ENCODE peak calls at places on chromosome X, in seven cellular contexts. One of them, this sample, is unnamed.

GRCh38 chrX:119541188-119541587 is 24.0 kb downstream of the STEEP1 start:
- DNase-seq in HTR-8/SVneo: peak; percentile 44
- DNase-seq in T-helper 17 cell: no peak
- DNase-seq in activated gamma-delta T cell treated with Interleukin-2 at 50 U/mL for 16 hours: no peak
- DNase-seq in glutamatergic neuron: no peak
- DNase-seq in transverse colon: no peak
- DNase-seq in T-helper 9 cell: no peak
- DNase-seq in this sample: no peak

GRCh38 chrX:31993635-31994034 is 921.8 kb upstream of the FTHL17 start:
- DNase-seq in HTR-8/SVneo: no peak
- DNase-seq in T-helper 17 cell: no peak
- DNase-seq in activated gamma-delta T cell treated with Interleukin-2 at 50 U/mL for 16 hours: no peak
- DNase-seq in glutamatergic neuron: no peak
- DNase-seq in transverse colon: no peak
- DNase-seq in T-helper 9 cell: no peak
- DNase-seq in this sample: no peak

GRCh38 chrX:110675866-110676265 is 119.8 kb downstream of the CHRDL1 start:
- DNase-seq in HTR-8/SVneo: no peak
- DNase-seq in T-helper 17 cell: no peak
- DNase-seq in activated gamma-delta T cell treated with Interleukin-2 at 50 U/mL for 16 hours: no peak
- DNase-seq in glutamatergic neuron: no peak
- DNase-seq in transverse colon: no peak
- DNase-seq in T-helper 9 cell: no peak
- DNase-seq in this sample: no peak

GRCh38 chrX:70046978-70047377 is 2.8 kb downstream of the AWAT2 start:
- DNase-seq in HTR-8/SVneo: no peak
- DNase-seq in T-helper 17 cell: no peak
- DNase-seq in activated gamma-delta T cell treated with Interleukin-2 at 50 U/mL for 16 hours: no peak
- DNase-seq in glutamatergic neuron: no peak
- DNase-seq in transverse colon: no peak
- DNase-seq in T-helper 9 cell: no peak
- DNase-seq in this sample: no peak

GRCh38 chrX:85244411-85245210 is 820 bp downstream of the ZNF711 start:
- DNase-seq in HTR-8/SVneo: no peak
- DNase-seq in T-helper 17 cell: no peak
- DNase-seq in activated gamma-delta T cell treated with Interleukin-2 at 50 U/mL for 16 hours: no peak
- DNase-seq in glutamatergic neuron: peak; percentile 28
- DNase-seq in transverse colon: no peak
- DNase-seq in T-helper 9 cell: no peak
- DNase-seq in this sample: no peak

GRCh38 chrX:106906361-106906760 is 3.2 kb upstream of the RIPPLY1 start:
- DNase-seq in HTR-8/SVneo: no peak
- DNase-seq in T-helper 17 cell: no peak
- DNase-seq in activated gamma-delta T cell treated with Interleukin-2 at 50 U/mL for 16 hours: no peak
- DNase-seq in glutamatergic neuron: no peak
- DNase-seq in transverse colon: no peak
- DNase-seq in T-helper 9 cell: no peak
- DNase-seq in this sample: no peak

GRCh38 chrX:3549442-3549875 is 164.0 kb downstream of the PRKX start:
- DNase-seq in HTR-8/SVneo: peak; percentile 11
- DNase-seq in T-helper 17 cell: no peak
- DNase-seq in activated gamma-delta T cell treated with Interleukin-2 at 50 U/mL for 16 hours: no peak
- DNase-seq in glutamatergic neuron: peak; percentile 17
- DNase-seq in transverse colon: no peak
- DNase-seq in T-helper 9 cell: no peak
- DNase-seq in this sample: no peak

GRCh38 chrX:12977761-12978204 is 2.9 kb downstream of the TMSB4X start:
- DNase-seq in HTR-8/SVneo: no peak
- DNase-seq in T-helper 17 cell: no peak
- DNase-seq in activated gamma-delta T cell treated with Interleukin-2 at 50 U/mL for 16 hours: no peak
- DNase-seq in glutamatergic neuron: no peak
- DNase-seq in transverse colon: no peak
- DNase-seq in T-helper 9 cell: no peak
- DNase-seq in this sample: no peak

GRCh38 chrX:122046226-122046625 is 998.8 kb downstream of the GLUD2 start:
- DNase-seq in HTR-8/SVneo: no peak
- DNase-seq in T-helper 17 cell: no peak
- DNase-seq in activated gamma-delta T cell treated with Interleukin-2 at 50 U/mL for 16 hours: no peak
- DNase-seq in glutamatergic neuron: no peak
- DNase-seq in transverse colon: no peak
- DNase-seq in T-helper 9 cell: no peak
- DNase-seq in this sample: no peak

GRCh38 chrX:96002401-96002800 is 682.2 kb upstream of the DIAPH2 start:
- DNase-seq in HTR-8/SVneo: no peak
- DNase-seq in T-helper 17 cell: no peak
- DNase-seq in activated gamma-delta T cell treated with Interleukin-2 at 50 U/mL for 16 hours: no peak
- DNase-seq in glutamatergic neuron: no peak
- DNase-seq in transverse colon: no peak
- DNase-seq in T-helper 9 cell: no peak
- DNase-seq in this sample: no peak

GRCh38 chrX:149314031-149314430 is 191.1 kb downstream of the IDS start:
- DNase-seq in HTR-8/SVneo: no peak
- DNase-seq in T-helper 17 cell: no peak
- DNase-seq in activated gamma-delta T cell treated with Interleukin-2 at 50 U/mL for 16 hours: no peak
- DNase-seq in glutamatergic neuron: no peak
- DNase-seq in transverse colon: no peak
- DNase-seq in T-helper 9 cell: no peak
- DNase-seq in this sample: no peak

GRCh38 chrX:107574054-107574683 is 54.1 kb upstream of the PRPS1 start:
- DNase-seq in HTR-8/SVneo: no peak
- DNase-seq in T-helper 17 cell: no peak
- DNase-seq in activated gamma-delta T cell treated with Interleukin-2 at 50 U/mL for 16 hours: no peak
- DNase-seq in glutamatergic neuron: no peak
- DNase-seq in transverse colon: no peak
- DNase-seq in T-helper 9 cell: no peak
- DNase-seq in this sample: no peak

GRCh38 chrX:39667191-39667590 is 430.6 kb downstream of the BCOR start:
- DNase-seq in HTR-8/SVneo: no peak
- DNase-seq in T-helper 17 cell: no peak
- DNase-seq in activated gamma-delta T cell treated with Interleukin-2 at 50 U/mL for 16 hours: no peak
- DNase-seq in glutamatergic neuron: no peak
- DNase-seq in transverse colon: no peak
- DNase-seq in T-helper 9 cell: no peak
- DNase-seq in this sample: no peak

GRCh38 chrX:118345045-118345400 is 883 bp upstream of the WDR44 start:
- DNase-seq in HTR-8/SVneo: no peak
- DNase-seq in T-helper 17 cell: no peak
- DNase-seq in activated gamma-delta T cell treated with Interleukin-2 at 50 U/mL for 16 hours: no peak
- DNase-seq in glutamatergic neuron: no peak
- DNase-seq in transverse colon: no peak
- DNase-seq in T-helper 9 cell: no peak
- DNase-seq in this sample: no peak

GRCh38 chrX:30654989-30655607 is 1.9 kb downstream of the GK start:
- DNase-seq in HTR-8/SVneo: no peak
- DNase-seq in T-helper 17 cell: no peak
- DNase-seq in activated gamma-delta T cell treated with Interleukin-2 at 50 U/mL for 16 hours: no peak
- DNase-seq in glutamatergic neuron: no peak
- DNase-seq in transverse colon: no peak
- DNase-seq in T-helper 9 cell: no peak
- DNase-seq in this sample: no peak

GRCh38 chrX:4831574-4831973 is 1118.1 kb upstream of the PRKX start:
- DNase-seq in HTR-8/SVneo: no peak
- DNase-seq in T-helper 17 cell: no peak
- DNase-seq in activated gamma-delta T cell treated with Interleukin-2 at 50 U/mL for 16 hours: no peak
- DNase-seq in glutamatergic neuron: no peak
- DNase-seq in transverse colon: no peak
- DNase-seq in T-helper 9 cell: no peak
- DNase-seq in this sample: no peak

GRCh38 chrX:140524556-140524955 is 19.7 kb upstream of the SOX3 start:
- DNase-seq in HTR-8/SVneo: no peak
- DNase-seq in T-helper 17 cell: no peak
- DNase-seq in activated gamma-delta T cell treated with Interleukin-2 at 50 U/mL for 16 hours: no peak
- DNase-seq in glutamatergic neuron: no peak
- DNase-seq in transverse colon: no peak
- DNase-seq in T-helper 9 cell: no peak
- DNase-seq in this sample: no peak

GRCh38 chrX:46574337-46574940 is 874 bp downstream of the CHST7 start:
- DNase-seq in HTR-8/SVneo: no peak
- DNase-seq in T-helper 17 cell: peak; percentile 21
- DNase-seq in activated gamma-delta T cell treated with Interleukin-2 at 50 U/mL for 16 hours: peak; percentile 7
- DNase-seq in glutamatergic neuron: peak; percentile 51
- DNase-seq in transverse colon: no peak
- DNase-seq in T-helper 9 cell: peak; percentile 22
- DNase-seq in this sample: no peak

GRCh38 chrX:154046262-154046771 is 26.6 kb upstream of the IRAK1 start:
- DNase-seq in HTR-8/SVneo: no peak
- DNase-seq in T-helper 17 cell: no peak
- DNase-seq in activated gamma-delta T cell treated with Interleukin-2 at 50 U/mL for 16 hours: no peak
- DNase-seq in glutamatergic neuron: no peak
- DNase-seq in transverse colon: no peak
- DNase-seq in T-helper 9 cell: no peak
- DNase-seq in this sample: no peak

GRCh38 chrX:10486373-10486772 is 134.0 kb downstream of the MID1 start:
- DNase-seq in HTR-8/SVneo: no peak
- DNase-seq in T-helper 17 cell: no peak
- DNase-seq in activated gamma-delta T cell treated with Interleukin-2 at 50 U/mL for 16 hours: no peak
- DNase-seq in glutamatergic neuron: no peak
- DNase-seq in transverse colon: no peak
- DNase-seq in T-helper 9 cell: no peak
- DNase-seq in this sample: no peak

GRCh38 chrX:132651411-132652086 is 162.7 kb upstream of the MBNL3 start:
- DNase-seq in HTR-8/SVneo: no peak
- DNase-seq in T-helper 17 cell: no peak
- DNase-seq in activated gamma-delta T cell treated with Interleukin-2 at 50 U/mL for 16 hours: no peak
- DNase-seq in glutamatergic neuron: no peak
- DNase-seq in transverse colon: no peak
- DNase-seq in T-helper 9 cell: no peak
- DNase-seq in this sample: no peak

GRCh38 chrX:110310000-110310790 is 7.7 kb downstream of the AMMECR1 start:
- DNase-seq in HTR-8/SVneo: no peak
- DNase-seq in T-helper 17 cell: no peak
- DNase-seq in activated gamma-delta T cell treated with Interleukin-2 at 50 U/mL for 16 hours: no peak
- DNase-seq in glutamatergic neuron: no peak
- DNase-seq in transverse colon: no peak
- DNase-seq in T-helper 9 cell: no peak
- DNase-seq in this sample: no peak

GRCh38 chrX:150763810-150764209 is 70.6 kb downstream of the MTMR1 start:
- DNase-seq in HTR-8/SVneo: no peak
- DNase-seq in T-helper 17 cell: no peak
- DNase-seq in activated gamma-delta T cell treated with Interleukin-2 at 50 U/mL for 16 hours: no peak
- DNase-seq in glutamatergic neuron: no peak
- DNase-seq in transverse colon: no peak
- DNase-seq in T-helper 9 cell: no peak
- DNase-seq in this sample: no peak

GRCh38 chrX:154444001-154444754 is at the start of gene FAM50A:
- DNase-seq in HTR-8/SVneo: peak; percentile 47
- DNase-seq in T-helper 17 cell: peak; percentile 66
- DNase-seq in activated gamma-delta T cell treated with Interleukin-2 at 50 U/mL for 16 hours: peak; percentile 64
- DNase-seq in glutamatergic neuron: peak; percentile 81
- DNase-seq in transverse colon: peak; percentile 86
- DNase-seq in T-helper 9 cell: peak; percentile 62
- DNase-seq in this sample: peak; percentile 65

GRCh38 chrX:66766318-66766717 is 127.4 kb upstream of the EDA2R start:
- DNase-seq in HTR-8/SVneo: no peak
- DNase-seq in T-helper 17 cell: no peak
- DNase-seq in activated gamma-delta T cell treated with Interleukin-2 at 50 U/mL for 16 hours: no peak
- DNase-seq in glutamatergic neuron: no peak
- DNase-seq in transverse colon: no peak
- DNase-seq in T-helper 9 cell: no peak
- DNase-seq in this sample: no peak

GRCh38 chrX:24241822-24242648 is 71.8 kb downstream of the SUPT20HL2 start:
- DNase-seq in HTR-8/SVneo: peak; percentile 84
- DNase-seq in T-helper 17 cell: no peak
- DNase-seq in activated gamma-delta T cell treated with Interleukin-2 at 50 U/mL for 16 hours: peak; percentile 7
- DNase-seq in glutamatergic neuron: no peak
- DNase-seq in transverse colon: no peak
- DNase-seq in T-helper 9 cell: no peak
- DNase-seq in this sample: no peak

GRCh38 chrX:39582091-39582490 is 515.7 kb downstream of the BCOR start:
- DNase-seq in HTR-8/SVneo: no peak
- DNase-seq in T-helper 17 cell: no peak
- DNase-seq in activated gamma-delta T cell treated with Interleukin-2 at 50 U/mL for 16 hours: no peak
- DNase-seq in glutamatergic neuron: no peak
- DNase-seq in transverse colon: no peak
- DNase-seq in T-helper 9 cell: no peak
- DNase-seq in this sample: no peak

GRCh38 chrX:468979-469378 is 82.3 kb upstream of the PPP2R3B start:
- DNase-seq in HTR-8/SVneo: no peak
- DNase-seq in T-helper 17 cell: no peak
- DNase-seq in activated gamma-delta T cell treated with Interleukin-2 at 50 U/mL for 16 hours: no peak
- DNase-seq in glutamatergic neuron: no peak
- DNase-seq in transverse colon: no peak
- DNase-seq in T-helper 9 cell: no peak
- DNase-seq in this sample: no peak

GRCh38 chrX:102934624-102935023 is 2.4 kb upstream of the RAB40AL start:
- DNase-seq in HTR-8/SVneo: no peak
- DNase-seq in T-helper 17 cell: no peak
- DNase-seq in activated gamma-delta T cell treated with Interleukin-2 at 50 U/mL for 16 hours: peak; percentile 7
- DNase-seq in glutamatergic neuron: peak; percentile 30
- DNase-seq in transverse colon: peak; percentile 18
- DNase-seq in T-helper 9 cell: peak; percentile 29
- DNase-seq in this sample: peak; percentile 11